ENCODE peak calls at places on chromosomes 3 and 15, in ten cellular contexts. One of them, this sample, is unnamed.

GRCh38 chr15:60649845-60650548 is 171.1 kb upstream of the ICE2 start:
- DNase-seq in HEK293T: no peak
- DNase-seq in tibial nerve: no peak
- DNase-seq in mesendoderm: peak
- DNase-seq in activated gamma-delta T cell treated with Interleukin-2 at 50 U/mL for 16 hours: peak
- DNase-seq in activated CD8-positive, alpha-beta memory T cell treated with anti-CD3 and anti-CD28 coated beads for 48 hours: no peak
- DNase-seq in neural crest cell: no peak
- DNase-seq in endothelial cell: no peak
- DNase-seq in AG08396: no peak
- DNase-seq in stimulated activated CD4-positive, alpha-beta T cell treated with anti-CD3 and anti-CD28 coated beads, Interleukin-15, amount 100 ng/mL, for 1 hour: no peak
- DNase-seq in this sample: no peak

GRCh38 chr15:98682992-98683701 is 34.8 kb downstream of the IGF1R start:
- DNase-seq in tibial nerve: no peak
- DNase-seq in neural crest cell: no peak
- DNase-seq in stimulated activated CD4-positive, alpha-beta T cell treated with anti-CD3 and anti-CD28 coated beads, Interleukin-15, amount 100 ng/mL, for 1 hour: no peak
- DNase-seq in HEK293T: no peak
- DNase-seq in endothelial cell: no peak
- DNase-seq in AG08396: peak
- DNase-seq in mesendoderm: no peak
- DNase-seq in activated CD8-positive, alpha-beta memory T cell treated with anti-CD3 and anti-CD28 coated beads for 48 hours: no peak
- DNase-seq in activated gamma-delta T cell treated with Interleukin-2 at 50 U/mL for 16 hours: no peak
- DNase-seq in this sample: no peak

GRCh38 chr15:96223939-96224338 is 106.6 kb upstream of the NR2F2 start:
- DNase-seq in endothelial cell: no peak
- DNase-seq in activated CD8-positive, alpha-beta memory T cell treated with anti-CD3 and anti-CD28 coated beads for 48 hours: no peak
- DNase-seq in AG08396: no peak
- DNase-seq in HEK293T: no peak
- DNase-seq in stimulated activated CD4-positive, alpha-beta T cell treated with anti-CD3 and anti-CD28 coated beads, Interleukin-15, amount 100 ng/mL, for 1 hour: no peak
- DNase-seq in mesendoderm: no peak
- DNase-seq in neural crest cell: no peak
- DNase-seq in tibial nerve: no peak
- DNase-seq in activated gamma-delta T cell treated with Interleukin-2 at 50 U/mL for 16 hours: no peak
- DNase-seq in this sample: no peak

GRCh38 chr3:135231646-135232625 is 436.9 kb downstream of the EPHB1 start:
- DNase-seq in AG08396: no peak
- DNase-seq in activated gamma-delta T cell treated with Interleukin-2 at 50 U/mL for 16 hours: no peak
- DNase-seq in mesendoderm: no peak
- DNase-seq in activated CD8-positive, alpha-beta memory T cell treated with anti-CD3 and anti-CD28 coated beads for 48 hours: no peak
- DNase-seq in tibial nerve: no peak
- DNase-seq in stimulated activated CD4-positive, alpha-beta T cell treated with anti-CD3 and anti-CD28 coated beads, Interleukin-15, amount 100 ng/mL, for 1 hour: no peak
- DNase-seq in neural crest cell: no peak
- DNase-seq in HEK293T: no peak
- DNase-seq in endothelial cell: no peak
- DNase-seq in this sample: no peak

GRCh38 chr15:93985925-93986324 is 245.4 kb upstream of the MCTP2 start:
- DNase-seq in neural crest cell: no peak
- DNase-seq in activated CD8-positive, alpha-beta memory T cell treated with anti-CD3 and anti-CD28 coated beads for 48 hours: no peak
- DNase-seq in mesendoderm: no peak
- DNase-seq in activated gamma-delta T cell treated with Interleukin-2 at 50 U/mL for 16 hours: no peak
- DNase-seq in HEK293T: no peak
- DNase-seq in stimulated activated CD4-positive, alpha-beta T cell treated with anti-CD3 and anti-CD28 coated beads, Interleukin-15, amount 100 ng/mL, for 1 hour: no peak
- DNase-seq in AG08396: no peak
- DNase-seq in endothelial cell: no peak
- DNase-seq in tibial nerve: no peak
- DNase-seq in this sample: no peak

GRCh38 chr3:60870396-60870795 is 380.9 kb downstream of the FHIT start:
- DNase-seq in endothelial cell: no peak
- DNase-seq in HEK293T: no peak
- DNase-seq in activated gamma-delta T cell treated with Interleukin-2 at 50 U/mL for 16 hours: no peak
- DNase-seq in neural crest cell: no peak
- DNase-seq in AG08396: no peak
- DNase-seq in activated CD8-positive, alpha-beta memory T cell treated with anti-CD3 and anti-CD28 coated beads for 48 hours: no peak
- DNase-seq in tibial nerve: no peak
- DNase-seq in mesendoderm: peak
- DNase-seq in stimulated activated CD4-positive, alpha-beta T cell treated with anti-CD3 and anti-CD28 coated beads, Interleukin-15, amount 100 ng/mL, for 1 hour: no peak
- DNase-seq in this sample: no peak

GRCh38 chr3:170809975-170810357 is 60.0 kb downstream of the RPL22L1 start:
- DNase-seq in activated CD8-positive, alpha-beta memory T cell treated with anti-CD3 and anti-CD28 coated beads for 48 hours: no peak
- DNase-seq in HEK293T: no peak
- DNase-seq in neural crest cell: no peak
- DNase-seq in tibial nerve: no peak
- DNase-seq in activated gamma-delta T cell treated with Interleukin-2 at 50 U/mL for 16 hours: no peak
- DNase-seq in AG08396: no peak
- DNase-seq in stimulated activated CD4-positive, alpha-beta T cell treated with anti-CD3 and anti-CD28 coated beads, Interleukin-15, amount 100 ng/mL, for 1 hour: no peak
- DNase-seq in mesendoderm: no peak
- DNase-seq in endothelial cell: no peak
- DNase-seq in this sample: no peak

GRCh38 chr3:21174461-21174860 is 576.5 kb downstream of the ZNF385D start:
- DNase-seq in HEK293T: no peak
- DNase-seq in activated CD8-positive, alpha-beta memory T cell treated with anti-CD3 and anti-CD28 coated beads for 48 hours: no peak
- DNase-seq in tibial nerve: no peak
- DNase-seq in neural crest cell: no peak
- DNase-seq in endothelial cell: no peak
- DNase-seq in activated gamma-delta T cell treated with Interleukin-2 at 50 U/mL for 16 hours: no peak
- DNase-seq in mesendoderm: no peak
- DNase-seq in stimulated activated CD4-positive, alpha-beta T cell treated with anti-CD3 and anti-CD28 coated beads, Interleukin-15, amount 100 ng/mL, for 1 hour: no peak
- DNase-seq in AG08396: no peak
- DNase-seq in this sample: no peak

GRCh38 chr3:49689046-49689886 is at the start of the genes MST1 and RNF123:
- DNase-seq in stimulated activated CD4-positive, alpha-beta T cell treated with anti-CD3 and anti-CD28 coated beads, Interleukin-15, amount 100 ng/mL, for 1 hour: peak
- DNase-seq in endothelial cell: peak
- DNase-seq in activated gamma-delta T cell treated with Interleukin-2 at 50 U/mL for 16 hours: peak
- DNase-seq in neural crest cell: peak
- DNase-seq in activated CD8-positive, alpha-beta memory T cell treated with anti-CD3 and anti-CD28 coated beads for 48 hours: peak
- DNase-seq in HEK293T: peak
- DNase-seq in mesendoderm: peak
- DNase-seq in tibial nerve: peak
- DNase-seq in AG08396: peak
- DNase-seq in this sample: no peak

GRCh38 chr15:92831459-92832229 is 68.5 kb upstream of the CHD2 start:
- DNase-seq in stimulated activated CD4-positive, alpha-beta T cell treated with anti-CD3 and anti-CD28 coated beads, Interleukin-15, amount 100 ng/mL, for 1 hour: peak
- DNase-seq in neural crest cell: peak
- DNase-seq in HEK293T: peak
- DNase-seq in tibial nerve: peak
- DNase-seq in activated gamma-delta T cell treated with Interleukin-2 at 50 U/mL for 16 hours: peak
- DNase-seq in mesendoderm: peak
- DNase-seq in endothelial cell: peak
- DNase-seq in activated CD8-positive, alpha-beta memory T cell treated with anti-CD3 and anti-CD28 coated beads for 48 hours: peak
- DNase-seq in AG08396: peak
- DNase-seq in this sample: peak

GRCh38 chr15:68333775-68334470 is 56.4 kb downstream of the FEM1B start:
- DNase-seq in activated gamma-delta T cell treated with Interleukin-2 at 50 U/mL for 16 hours: no peak
- DNase-seq in mesendoderm: peak
- DNase-seq in neural crest cell: no peak
- DNase-seq in tibial nerve: no peak
- DNase-seq in activated CD8-positive, alpha-beta memory T cell treated with anti-CD3 and anti-CD28 coated beads for 48 hours: no peak
- DNase-seq in stimulated activated CD4-positive, alpha-beta T cell treated with anti-CD3 and anti-CD28 coated beads, Interleukin-15, amount 100 ng/mL, for 1 hour: no peak
- DNase-seq in HEK293T: no peak
- DNase-seq in endothelial cell: no peak
- DNase-seq in AG08396: no peak
- DNase-seq in this sample: no peak

GRCh38 chr3:11350374-11350773 is 78.2 kb downstream of the ATG7 start:
- DNase-seq in activated gamma-delta T cell treated with Interleukin-2 at 50 U/mL for 16 hours: no peak
- DNase-seq in activated CD8-positive, alpha-beta memory T cell treated with anti-CD3 and anti-CD28 coated beads for 48 hours: no peak
- DNase-seq in stimulated activated CD4-positive, alpha-beta T cell treated with anti-CD3 and anti-CD28 coated beads, Interleukin-15, amount 100 ng/mL, for 1 hour: no peak
- DNase-seq in AG08396: no peak
- DNase-seq in HEK293T: no peak
- DNase-seq in endothelial cell: no peak
- DNase-seq in tibial nerve: no peak
- DNase-seq in mesendoderm: no peak
- DNase-seq in neural crest cell: no peak
- DNase-seq in this sample: no peak

GRCh38 chr15:84079885-84080777 is 155.4 kb upstream of the GOLGA6L4 start:
- DNase-seq in mesendoderm: peak
- DNase-seq in endothelial cell: peak
- DNase-seq in activated gamma-delta T cell treated with Interleukin-2 at 50 U/mL for 16 hours: peak
- DNase-seq in tibial nerve: no peak
- DNase-seq in stimulated activated CD4-positive, alpha-beta T cell treated with anti-CD3 and anti-CD28 coated beads, Interleukin-15, amount 100 ng/mL, for 1 hour: no peak
- DNase-seq in neural crest cell: peak
- DNase-seq in activated CD8-positive, alpha-beta memory T cell treated with anti-CD3 and anti-CD28 coated beads for 48 hours: peak
- DNase-seq in AG08396: peak
- DNase-seq in HEK293T: peak
- DNase-seq in this sample: no peak

GRCh38 chr3:130565224-130565623 is 48.2 kb downstream of the COL6A6 start:
- DNase-seq in mesendoderm: no peak
- DNase-seq in activated gamma-delta T cell treated with Interleukin-2 at 50 U/mL for 16 hours: no peak
- DNase-seq in AG08396: no peak
- DNase-seq in tibial nerve: no peak
- DNase-seq in stimulated activated CD4-positive, alpha-beta T cell treated with anti-CD3 and anti-CD28 coated beads, Interleukin-15, amount 100 ng/mL, for 1 hour: no peak
- DNase-seq in endothelial cell: no peak
- DNase-seq in HEK293T: no peak
- DNase-seq in neural crest cell: no peak
- DNase-seq in activated CD8-positive, alpha-beta memory T cell treated with anti-CD3 and anti-CD28 coated beads for 48 hours: no peak
- DNase-seq in this sample: no peak

GRCh38 chr3:58321791-58322190 is 10.9 kb upstream of the PXK start:
- DNase-seq in neural crest cell: no peak
- DNase-seq in endothelial cell: no peak
- DNase-seq in AG08396: no peak
- DNase-seq in mesendoderm: no peak
- DNase-seq in tibial nerve: no peak
- DNase-seq in HEK293T: no peak
- DNase-seq in activated gamma-delta T cell treated with Interleukin-2 at 50 U/mL for 16 hours: no peak
- DNase-seq in stimulated activated CD4-positive, alpha-beta T cell treated with anti-CD3 and anti-CD28 coated beads, Interleukin-15, amount 100 ng/mL, for 1 hour: no peak
- DNase-seq in activated CD8-positive, alpha-beta memory T cell treated with anti-CD3 and anti-CD28 coated beads for 48 hours: no peak
- DNase-seq in this sample: no peak

GRCh38 chr3:183449391-183449790 is 21.0 kb upstream of the MCF2L2 start:
- DNase-seq in neural crest cell: no peak
- DNase-seq in endothelial cell: no peak
- DNase-seq in mesendoderm: peak
- DNase-seq in activated gamma-delta T cell treated with Interleukin-2 at 50 U/mL for 16 hours: no peak
- DNase-seq in AG08396: no peak
- DNase-seq in HEK293T: peak
- DNase-seq in activated CD8-positive, alpha-beta memory T cell treated with anti-CD3 and anti-CD28 coated beads for 48 hours: no peak
- DNase-seq in tibial nerve: no peak
- DNase-seq in stimulated activated CD4-positive, alpha-beta T cell treated with anti-CD3 and anti-CD28 coated beads, Interleukin-15, amount 100 ng/mL, for 1 hour: no peak
- DNase-seq in this sample: no peak

GRCh38 chr3:123951522-123952447 is 9.2 kb downstream of the CCDC14 start:
- DNase-seq in tibial nerve: no peak
- DNase-seq in activated CD8-positive, alpha-beta memory T cell treated with anti-CD3 and anti-CD28 coated beads for 48 hours: no peak
- DNase-seq in neural crest cell: no peak
- DNase-seq in AG08396: no peak
- DNase-seq in HEK293T: no peak
- DNase-seq in stimulated activated CD4-positive, alpha-beta T cell treated with anti-CD3 and anti-CD28 coated beads, Interleukin-15, amount 100 ng/mL, for 1 hour: no peak
- DNase-seq in activated gamma-delta T cell treated with Interleukin-2 at 50 U/mL for 16 hours: no peak
- DNase-seq in endothelial cell: no peak
- DNase-seq in mesendoderm: no peak
- DNase-seq in this sample: no peak

GRCh38 chr3:170502297-170502696 is 83.6 kb downstream of the SLC7A14 start:
- DNase-seq in stimulated activated CD4-positive, alpha-beta T cell treated with anti-CD3 and anti-CD28 coated beads, Interleukin-15, amount 100 ng/mL, for 1 hour: no peak
- DNase-seq in tibial nerve: no peak
- DNase-seq in neural crest cell: no peak
- DNase-seq in activated gamma-delta T cell treated with Interleukin-2 at 50 U/mL for 16 hours: no peak
- DNase-seq in HEK293T: no peak
- DNase-seq in AG08396: peak
- DNase-seq in mesendoderm: no peak
- DNase-seq in activated CD8-positive, alpha-beta memory T cell treated with anti-CD3 and anti-CD28 coated beads for 48 hours: no peak
- DNase-seq in endothelial cell: no peak
- DNase-seq in this sample: no peak

GRCh38 chr3:4776399-4776979 is 202.7 kb upstream of the BHLHE40 start:
- DNase-seq in neural crest cell: no peak
- DNase-seq in activated gamma-delta T cell treated with Interleukin-2 at 50 U/mL for 16 hours: no peak
- DNase-seq in activated CD8-positive, alpha-beta memory T cell treated with anti-CD3 and anti-CD28 coated beads for 48 hours: no peak
- DNase-seq in HEK293T: no peak
- DNase-seq in endothelial cell: no peak
- DNase-seq in mesendoderm: no peak
- DNase-seq in stimulated activated CD4-positive, alpha-beta T cell treated with anti-CD3 and anti-CD28 coated beads, Interleukin-15, amount 100 ng/mL, for 1 hour: no peak
- DNase-seq in AG08396: no peak
- DNase-seq in tibial nerve: no peak
- DNase-seq in this sample: no peak

GRCh38 chr3:48434591-48435222 is 4.8 kb upstream of the PLXNB1 start:
- DNase-seq in tibial nerve: no peak
- DNase-seq in activated gamma-delta T cell treated with Interleukin-2 at 50 U/mL for 16 hours: no peak
- DNase-seq in stimulated activated CD4-positive, alpha-beta T cell treated with anti-CD3 and anti-CD28 coated beads, Interleukin-15, amount 100 ng/mL, for 1 hour: no peak
- DNase-seq in mesendoderm: no peak
- DNase-seq in AG08396: no peak
- DNase-seq in HEK293T: no peak
- DNase-seq in activated CD8-positive, alpha-beta memory T cell treated with anti-CD3 and anti-CD28 coated beads for 48 hours: no peak
- DNase-seq in endothelial cell: no peak
- DNase-seq in neural crest cell: no peak
- DNase-seq in this sample: no peak

GRCh38 chr3:10352146-10352911 is 31.4 kb upstream of the SEC13 start:
- DNase-seq in HEK293T: peak
- DNase-seq in stimulated activated CD4-positive, alpha-beta T cell treated with anti-CD3 and anti-CD28 coated beads, Interleukin-15, amount 100 ng/mL, for 1 hour: no peak
- DNase-seq in tibial nerve: no peak
- DNase-seq in AG08396: peak
- DNase-seq in activated gamma-delta T cell treated with Interleukin-2 at 50 U/mL for 16 hours: no peak
- DNase-seq in neural crest cell: no peak
- DNase-seq in activated CD8-positive, alpha-beta memory T cell treated with anti-CD3 and anti-CD28 coated beads for 48 hours: no peak
- DNase-seq in mesendoderm: peak
- DNase-seq in endothelial cell: no peak
- DNase-seq in this sample: no peak

GRCh38 chr15:88652456-88653199 is 13.8 kb downstream of the ISG20 start:
- DNase-seq in neural crest cell: no peak
- DNase-seq in HEK293T: no peak
- DNase-seq in activated CD8-positive, alpha-beta memory T cell treated with anti-CD3 and anti-CD28 coated beads for 48 hours: no peak
- DNase-seq in AG08396: no peak
- DNase-seq in activated gamma-delta T cell treated with Interleukin-2 at 50 U/mL for 16 hours: no peak
- DNase-seq in mesendoderm: no peak
- DNase-seq in endothelial cell: no peak
- DNase-seq in tibial nerve: no peak
- DNase-seq in stimulated activated CD4-positive, alpha-beta T cell treated with anti-CD3 and anti-CD28 coated beads, Interleukin-15, amount 100 ng/mL, for 1 hour: no peak
- DNase-seq in this sample: no peak